ENCODE peak calls at places on chromosomes 4 and X, in six cellular contexts. One of them, this sample, is unnamed.

GRCh38 chr4:105343523-105343931 is 130.3 kb downstream of the PPA2 start:
- DNase-seq in fibroblast of mammary gland: no peak
- DNase-seq in MCF 10A: no peak
- DNase-seq in tibial artery: no peak
- DNase-seq in foreskin fibroblast: no peak
- DNase-seq in endothelial cell: no peak
- DNase-seq in this sample: no peak

GRCh38 chrX:107731831-107732502 is 43.6 kb downstream of the TSC22D3 start:
- DNase-seq in fibroblast of mammary gland: peak
- DNase-seq in MCF 10A: peak
- DNase-seq in tibial artery: peak
- DNase-seq in foreskin fibroblast: peak
- DNase-seq in endothelial cell: no peak
- DNase-seq in this sample: no peak

GRCh38 chr4:26048378-26048882 is 134.4 kb downstream of the SMIM20 start:
- DNase-seq in fibroblast of mammary gland: peak
- DNase-seq in MCF 10A: peak
- DNase-seq in tibial artery: peak
- DNase-seq in foreskin fibroblast: peak
- DNase-seq in endothelial cell: no peak
- DNase-seq in this sample: no peak

GRCh38 chrX:34629572-34629971 is 27.5 kb downstream of the TMEM47 start:
- DNase-seq in fibroblast of mammary gland: peak
- DNase-seq in MCF 10A: no peak
- DNase-seq in tibial artery: no peak
- DNase-seq in foreskin fibroblast: peak
- DNase-seq in endothelial cell: no peak
- DNase-seq in this sample: no peak

GRCh38 chr4:186702297-186702696 is 21.4 kb downstream of the FAT1 start:
- DNase-seq in fibroblast of mammary gland: no peak
- DNase-seq in MCF 10A: no peak
- DNase-seq in tibial artery: no peak
- DNase-seq in foreskin fibroblast: no peak
- DNase-seq in endothelial cell: no peak
- DNase-seq in this sample: no peak

GRCh38 chr4:145179201-145179860 is 1.1 kb downstream of the OTUD4 start:
- DNase-seq in fibroblast of mammary gland: peak
- DNase-seq in MCF 10A: peak
- DNase-seq in tibial artery: peak
- DNase-seq in foreskin fibroblast: peak
- DNase-seq in endothelial cell: peak
- DNase-seq in this sample: peak

GRCh38 chr4:124199185-124199584 is 513.3 kb downstream of the ANKRD50 start:
- DNase-seq in fibroblast of mammary gland: no peak
- DNase-seq in MCF 10A: no peak
- DNase-seq in tibial artery: no peak
- DNase-seq in foreskin fibroblast: no peak
- DNase-seq in endothelial cell: no peak
- DNase-seq in this sample: no peak

GRCh38 chrX:118347131-118347530 is 1.2 kb downstream of the WDR44 start:
- DNase-seq in fibroblast of mammary gland: peak
- DNase-seq in MCF 10A: peak
- DNase-seq in tibial artery: no peak
- DNase-seq in foreskin fibroblast: peak
- DNase-seq in endothelial cell: no peak
- DNase-seq in this sample: peak

GRCh38 chrX:84724576-84724975 is 222.3 kb upstream of the HDX start:
- DNase-seq in fibroblast of mammary gland: no peak
- DNase-seq in MCF 10A: no peak
- DNase-seq in tibial artery: no peak
- DNase-seq in foreskin fibroblast: no peak
- DNase-seq in endothelial cell: no peak
- DNase-seq in this sample: no peak

GRCh38 chr4:1183985-1184773 is 11.8 kb upstream of the SPON2 start:
- DNase-seq in fibroblast of mammary gland: no peak
- DNase-seq in MCF 10A: no peak
- DNase-seq in tibial artery: no peak
- DNase-seq in foreskin fibroblast: no peak
- DNase-seq in endothelial cell: no peak
- DNase-seq in this sample: no peak

GRCh38 chrX:30741545-30741944 is 88.3 kb downstream of the GK start:
- DNase-seq in fibroblast of mammary gland: no peak
- DNase-seq in MCF 10A: no peak
- DNase-seq in tibial artery: no peak
- DNase-seq in foreskin fibroblast: no peak
- DNase-seq in endothelial cell: no peak
- DNase-seq in this sample: no peak

GRCh38 chr4:54333657-54334056 is 104.6 kb downstream of the PDGFRA start:
- DNase-seq in fibroblast of mammary gland: no peak
- DNase-seq in MCF 10A: no peak
- DNase-seq in tibial artery: no peak
- DNase-seq in foreskin fibroblast: no peak
- DNase-seq in endothelial cell: no peak
- DNase-seq in this sample: no peak

GRCh38 chrX:142089193-142089592 is 115.9 kb downstream of the MAGEC2 start:
- DNase-seq in fibroblast of mammary gland: peak
- DNase-seq in MCF 10A: peak
- DNase-seq in tibial artery: no peak
- DNase-seq in foreskin fibroblast: no peak
- DNase-seq in endothelial cell: no peak
- DNase-seq in this sample: no peak

GRCh38 chr4:15654556-15655222 is 468 bp downstream of the FBXL5 start:
- DNase-seq in fibroblast of mammary gland: peak
- DNase-seq in MCF 10A: peak
- DNase-seq in tibial artery: peak
- DNase-seq in foreskin fibroblast: peak
- DNase-seq in endothelial cell: peak
- DNase-seq in this sample: peak

GRCh38 chr4:17063870-17064269 is 165.4 kb upstream of the LDB2 start:
- DNase-seq in fibroblast of mammary gland: peak
- DNase-seq in MCF 10A: no peak
- DNase-seq in tibial artery: no peak
- DNase-seq in foreskin fibroblast: peak
- DNase-seq in endothelial cell: no peak
- DNase-seq in this sample: no peak

GRCh38 chr4:84568496-84568895 is 14.4 kb upstream of the CDS1 start:
- DNase-seq in fibroblast of mammary gland: peak
- DNase-seq in MCF 10A: no peak
- DNase-seq in tibial artery: no peak
- DNase-seq in foreskin fibroblast: no peak
- DNase-seq in endothelial cell: no peak
- DNase-seq in this sample: no peak

GRCh38 chr4:139207873-139208403 is 30.9 kb upstream of the ELF2 start:
- DNase-seq in fibroblast of mammary gland: no peak
- DNase-seq in MCF 10A: no peak
- DNase-seq in tibial artery: no peak
- DNase-seq in foreskin fibroblast: no peak
- DNase-seq in endothelial cell: no peak
- DNase-seq in this sample: no peak

GRCh38 chrX:133350751-133351150 is 64.5 kb downstream of the GPC4 start:
- DNase-seq in fibroblast of mammary gland: peak
- DNase-seq in MCF 10A: peak
- DNase-seq in tibial artery: peak
- DNase-seq in foreskin fibroblast: no peak
- DNase-seq in endothelial cell: no peak
- DNase-seq in this sample: no peak

GRCh38 chr4:15953625-15954024 is 9.3 kb downstream of the FGFBP2 start:
- DNase-seq in fibroblast of mammary gland: no peak
- DNase-seq in MCF 10A: no peak
- DNase-seq in tibial artery: no peak
- DNase-seq in foreskin fibroblast: no peak
- DNase-seq in endothelial cell: no peak
- DNase-seq in this sample: no peak

GRCh38 chrX:68999351-68999750 is 165.9 kb downstream of the PJA1 start:
- DNase-seq in fibroblast of mammary gland: peak
- DNase-seq in MCF 10A: peak
- DNase-seq in tibial artery: no peak
- DNase-seq in foreskin fibroblast: no peak
- DNase-seq in endothelial cell: no peak
- DNase-seq in this sample: no peak

GRCh38 chr4:70914631-70915030 is 12.5 kb downstream of the MOB1B start:
- DNase-seq in fibroblast of mammary gland: no peak
- DNase-seq in MCF 10A: no peak
- DNase-seq in tibial artery: no peak
- DNase-seq in foreskin fibroblast: no peak
- DNase-seq in endothelial cell: no peak
- DNase-seq in this sample: no peak

GRCh38 chr4:70908993-70909556 is 6.9 kb downstream of the MOB1B start:
- DNase-seq in fibroblast of mammary gland: no peak
- DNase-seq in MCF 10A: no peak
- DNase-seq in tibial artery: no peak
- DNase-seq in foreskin fibroblast: no peak
- DNase-seq in endothelial cell: no peak
- DNase-seq in this sample: no peak

GRCh38 chr4:70915048-70915815 is 13.1 kb downstream of the MOB1B start:
- DNase-seq in fibroblast of mammary gland: peak
- DNase-seq in MCF 10A: peak
- DNase-seq in tibial artery: no peak
- DNase-seq in foreskin fibroblast: no peak
- DNase-seq in endothelial cell: no peak
- DNase-seq in this sample: no peak

GRCh38 chr4:70915874-70916559 is 13.8 kb downstream of the MOB1B start:
- DNase-seq in fibroblast of mammary gland: no peak
- DNase-seq in MCF 10A: no peak
- DNase-seq in tibial artery: no peak
- DNase-seq in foreskin fibroblast: no peak
- DNase-seq in endothelial cell: no peak
- DNase-seq in this sample: no peak

DNA sequence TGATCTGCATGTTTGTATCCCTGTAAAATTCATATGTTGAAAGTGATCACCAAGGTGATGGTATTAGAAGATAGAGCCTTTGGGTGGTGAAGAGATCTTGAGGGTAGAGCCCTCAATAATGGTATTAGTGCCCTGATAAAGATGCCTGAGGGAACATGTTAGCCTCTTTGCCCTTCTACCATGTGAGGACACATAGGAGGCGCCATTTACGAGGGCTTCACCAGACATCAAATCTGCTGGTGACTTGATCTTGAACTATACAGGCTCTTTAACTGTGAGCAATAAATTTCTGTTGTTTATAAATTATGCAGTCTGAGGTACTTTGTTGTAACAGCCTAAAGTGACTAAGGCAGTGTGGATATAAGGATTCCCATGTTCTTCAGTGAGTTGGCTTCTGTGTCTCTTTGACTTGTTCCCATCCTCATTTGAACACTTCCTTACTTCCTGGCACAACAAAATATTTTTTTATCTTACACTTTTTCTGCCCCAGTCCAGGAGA is 11.8 kb downstream of the MOB1B start:
- DNase-seq in fibroblast of mammary gland: peak
- DNase-seq in MCF 10A: no peak
- DNase-seq in tibial artery: no peak
- DNase-seq in foreskin fibroblast: no peak
- DNase-seq in endothelial cell: no peak
- DNase-seq in this sample: no peak
- TF ChIP-seq CTCF in fibroblast of mammary gland: no peak
- TF ChIP-seq CTCF in MCF 10A: no peak
- TF ChIP-seq CTCF in tibial artery: no peak
- TF ChIP-seq CTCF in foreskin fibroblast: no peak
- TF ChIP-seq CTCF in endothelial cell: no peak
- TF ChIP-seq CTCF in this sample: no peak

GRCh38 chrX:70669120-70669519 is 224.5 kb downstream of the DLG3 start:
- DNase-seq in fibroblast of mammary gland: no peak
- DNase-seq in MCF 10A: no peak
- DNase-seq in tibial artery: no peak
- DNase-seq in foreskin fibroblast: no peak
- DNase-seq in endothelial cell: no peak
- DNase-seq in this sample: no peak

GRCh38 chrX:70664726-70665125 is 220.1 kb downstream of the DLG3 start:
- DNase-seq in fibroblast of mammary gland: peak
- DNase-seq in MCF 10A: peak
- DNase-seq in tibial artery: no peak
- DNase-seq in foreskin fibroblast: peak
- DNase-seq in endothelial cell: peak
- DNase-seq in this sample: peak
- TF ChIP-seq CTCF in fibroblast of mammary gland: peak
- TF ChIP-seq CTCF in MCF 10A: peak
- TF ChIP-seq CTCF in tibial artery: no peak
- TF ChIP-seq CTCF in foreskin fibroblast: peak
- TF ChIP-seq CTCF in endothelial cell: no peak
- TF ChIP-seq CTCF in this sample: no peak

DNA sequence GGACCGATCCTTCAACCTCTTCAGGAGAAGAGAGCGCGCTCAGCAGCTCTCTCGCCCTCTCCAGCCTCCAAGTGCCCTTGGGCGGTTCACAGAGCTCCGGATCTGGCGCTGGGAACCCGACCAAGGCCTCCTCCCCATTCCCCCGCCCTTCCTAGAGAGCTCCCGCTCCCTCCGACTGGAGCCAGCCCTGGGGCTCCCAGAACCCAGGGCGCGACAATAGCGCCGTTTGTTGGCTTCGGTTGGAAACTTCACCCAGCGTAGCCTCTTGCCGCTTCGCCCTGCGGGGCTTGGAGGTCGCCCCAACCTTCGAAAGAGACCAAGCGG is 3.1 kb upstream of the SOX3 start:
- DNase-seq in fibroblast of mammary gland: no peak
- DNase-seq in MCF 10A: no peak
- DNase-seq in tibial artery: no peak
- DNase-seq in foreskin fibroblast: no peak
- DNase-seq in endothelial cell: peak
- DNase-seq in this sample: no peak
- TF ChIP-seq CTCF in fibroblast of mammary gland: no peak
- TF ChIP-seq CTCF in MCF 10A: no peak
- TF ChIP-seq CTCF in tibial artery: no peak
- TF ChIP-seq CTCF in foreskin fibroblast: no peak
- TF ChIP-seq CTCF in endothelial cell: no peak
- TF ChIP-seq CTCF in this sample: no peak

GRCh38 chrX:10015711-10016515 is 48.8 kb downstream of the CLDN34 start:
- DNase-seq in fibroblast of mammary gland: no peak
- DNase-seq in MCF 10A: no peak
- DNase-seq in tibial artery: peak
- DNase-seq in foreskin fibroblast: no peak
- DNase-seq in endothelial cell: peak
- DNase-seq in this sample: peak
- TF ChIP-seq CTCF in fibroblast of mammary gland: no peak
- TF ChIP-seq CTCF in MCF 10A: no peak
- TF ChIP-seq CTCF in tibial artery: no peak
- TF ChIP-seq CTCF in foreskin fibroblast: no peak
- TF ChIP-seq CTCF in endothelial cell: no peak
- TF ChIP-seq CTCF in this sample: no peak

This sample was measured in activated CD8-positive, alpha-beta T cell treated with anti-CD3 and anti-CD28 coated beads for 36 hours.